ENCODE peak calls at places on chromosomes 16 and 17, in ten cellular contexts. I is right lobe of liver, G is Peyer's patch, L is OCI-LY7, T is esophagus squamous epithelium, D is mucosa of descending colon, P is neural progenitor cell, M is A549, X is pancreas, K is heart right ventricle. A is an unnamed sample. For H3K9me3, the result is how much of the 10 kb centered on the place peaks cover.

GRCh38 chr16:67393111-67393789 is at the start of gene TPPP3:
- DNase-seq in I (peak), G (peak), L (no peak), T (no peak), D (peak), P (peak), M (peak), X (peak), K (peak), A (no peak)

GRCh38 chr17:48830840-48831548 is at the start of gene CALCOCO2:
- DNase-seq in I (peak), G (peak), L (peak), T (peak), D (peak), P (peak), M (peak), X (peak), K (peak), A (peak)

GRCh38 chr16:88593489-88593888 is 23.3 kb downstream of the ZC3H18 start:
- DNase-seq in I (no peak), G (no peak), L (no peak), T (no peak), D (no peak), P (no peak), M (no peak), X (no peak), K (peak), A (no peak)

GRCh38 chr16:67112591-67113399 is 3.1 kb downstream of the PHAF1 start:
- DNase-seq in I (no peak), G (no peak), L (no peak), T (no peak), D (peak), P (no peak), M (no peak), X (no peak), K (no peak), A (no peak)

GRCh38 chr16:80602894-80603293 is 62.1 kb downstream of the DYNLRB2 start:
- DNase-seq in I (no peak), G (no peak), L (no peak), T (no peak), D (no peak), P (no peak), M (no peak), X (no peak), K (no peak), A (no peak)

GRCh38 chr17:3777366-3777765 is 23.6 kb downstream of the ITGAE start:
- DNase-seq in I (peak), G (no peak), L (no peak), T (no peak), D (no peak), P (no peak), M (no peak), X (no peak), K (no peak), A (no peak)

GRCh38 chr17:37761065-37761464 is 16.2 kb upstream of the HNF1B start:
- DNase-seq in I (no peak), G (no peak), L (no peak), T (no peak), D (no peak), P (no peak), M (no peak), X (no peak), K (no peak), A (no peak)

GRCh38 chr17:28760987-28761562 is 17.3 kb downstream of the TRAF4 start:
- DNase-seq in I (peak), G (peak), L (no peak), T (no peak), D (peak), P (peak), M (no peak), X (peak), K (peak), A (no peak)

GRCh38 chr17:29982991-29983390 is 41.6 kb downstream of the EFCAB5 start:
- DNase-seq in I (no peak), G (no peak), L (no peak), T (no peak), D (no peak), P (no peak), M (no peak), X (no peak), K (no peak), A (no peak)

GRCh38 chr17:73740370-73740769 is 96.1 kb upstream of the SDK2 start:
- DNase-seq in I (no peak), G (no peak), L (no peak), T (no peak), D (no peak), P (no peak), M (no peak), X (no peak), K (no peak), A (no peak)

GRCh38 chr17:45147102-45147580 is 1.1 kb upstream of the HEXIM1 start:
- DNase-seq in I (peak), G (no peak), L (peak), T (no peak), D (no peak), P (peak), M (peak), X (no peak), K (peak), A (no peak)

GRCh38 chr17:538096-538973 is 176.3 kb downstream of the VPS53 start:
- DNase-seq in I (no peak), G (no peak), L (no peak), T (no peak), D (no peak), P (peak), M (no peak), X (no peak), K (no peak), A (no peak)

GRCh38 chr17:29778936-29779811 is 150.9 kb downstream of the SSH2 start:
- DNase-seq in I (peak), G (peak), L (peak), T (peak), D (peak), P (peak), M (peak), X (peak), K (peak), A (peak)

GRCh38 chr16:11416228-11417001 is 71.2 kb downstream of the RMI2 start:
- DNase-seq in I (no peak), G (no peak), L (no peak), T (no peak), D (no peak), P (no peak), M (no peak), X (no peak), K (no peak), A (no peak)

GRCh38 chr16:23302045-23302956 is at the start of gene SCNN1B:
- DNase-seq in I (no peak), G (peak), L (no peak), T (no peak), D (peak), P (peak), M (no peak), X (peak), K (peak), A (no peak)
- H3K4me3 ChIP-seq in I (no peak), G (peak), L (no peak), T (peak), D (peak), P (peak), M (peak), X (peak), K (no peak), A (peak)

DNA sequence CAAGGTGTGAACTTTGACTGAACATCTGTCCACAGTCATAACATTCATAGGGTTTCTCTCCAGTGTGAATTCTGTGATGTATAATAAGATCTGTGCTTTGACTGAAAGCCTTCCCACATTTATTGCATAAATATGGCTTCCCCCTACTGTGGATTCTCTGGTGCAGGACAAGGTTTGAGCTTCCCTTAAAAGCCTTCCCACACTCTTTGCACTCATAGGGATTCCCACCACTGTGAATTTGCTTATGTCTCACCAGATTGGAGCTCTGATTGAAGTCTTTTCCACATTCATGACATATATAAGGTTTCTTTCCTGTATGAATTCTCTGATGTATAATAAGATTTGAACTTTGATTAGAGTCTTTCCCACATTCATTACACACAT is 8.3 kb downstream of the ZNF594 start:
- DNase-seq in I (no peak), G (no peak), L (no peak), T (no peak), D (no peak), P (no peak), M (no peak), X (no peak), K (no peak), A (no peak)
- H3K9me3 ChIP-seq in I (under half), G (under half), L (half or more), T (half or more), D (half or more), P (half or more), M (half or more), X (under half), K (half or more), A (half or more)

DNA sequence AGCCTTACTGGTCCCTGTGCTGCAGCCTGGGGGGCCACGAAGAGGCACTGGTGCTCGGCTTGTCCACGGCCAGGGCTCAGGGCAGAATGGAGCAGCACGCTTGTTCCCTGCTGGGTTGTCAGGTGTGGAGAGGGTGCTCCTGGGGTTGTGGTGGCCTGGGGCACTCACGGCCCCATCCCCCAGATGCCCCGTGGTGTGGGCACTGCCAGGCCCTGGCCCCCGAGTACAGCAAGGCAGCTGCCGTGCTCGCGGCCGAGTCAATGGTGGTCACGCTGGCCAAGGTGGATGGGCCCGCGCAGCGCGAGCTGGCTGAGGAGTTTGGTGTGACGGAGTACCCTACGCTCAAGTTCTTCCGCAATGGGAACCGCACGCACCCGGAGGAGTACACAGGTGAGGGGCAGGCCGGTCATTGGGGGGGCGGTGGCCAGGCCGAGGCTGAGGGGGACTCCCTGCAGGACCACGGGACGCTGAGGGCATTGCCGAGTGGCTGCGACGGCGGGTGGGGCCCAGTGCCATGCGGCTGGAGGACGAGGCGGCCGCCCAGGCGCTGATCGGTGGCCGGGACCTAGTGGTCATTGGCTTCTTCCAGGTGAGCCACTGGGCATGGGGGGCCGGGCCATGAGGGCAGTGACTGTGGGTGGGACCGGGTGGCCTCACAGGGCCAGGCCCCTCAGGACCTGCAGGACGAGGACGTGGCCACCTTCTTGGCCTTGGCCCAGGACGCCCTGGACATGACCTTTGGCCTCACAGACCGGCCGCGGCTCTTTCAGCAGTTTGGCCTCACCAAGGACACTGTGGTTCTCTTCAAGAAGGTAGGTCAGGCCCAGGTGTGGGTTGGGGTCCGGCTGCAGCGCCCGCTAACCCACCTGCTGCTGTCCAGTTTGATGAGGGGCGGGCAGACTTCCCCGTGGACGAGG is 1.5 kb downstream of the PDIA2 start:
- DNase-seq in I (no peak), G (no peak), L (no peak), T (no peak), D (no peak), P (no peak), M (no peak), X (peak), K (no peak), A (no peak)
- H3K4me3 ChIP-seq in I (no peak), G (no peak), L (no peak), T (no peak), D (no peak), P (no peak), M (no peak), X (peak), K (no peak), A (no peak)

GRCh38 chr16:35203636-35204035 is 1744.2 kb downstream of the TP53TG3F start:
- DNase-seq in I (no peak), G (no peak), L (no peak), T (no peak), D (no peak), P (no peak), M (no peak), X (no peak), K (no peak), A (no peak)

GRCh38 chr16:35197656-35198055 is 1738.2 kb downstream of the TP53TG3F start:
- DNase-seq in I (no peak), G (no peak), L (no peak), T (no peak), D (no peak), P (no peak), M (no peak), X (no peak), K (no peak), A (no peak)

GRCh38 chr16:35200662-35201061 is 1741.2 kb downstream of the TP53TG3F start:
- DNase-seq in I (no peak), G (no peak), L (no peak), T (no peak), D (no peak), P (no peak), M (no peak), X (no peak), K (no peak), A (no peak)

GRCh38 chr16:35198223-35199199 is 1739.1 kb downstream of the TP53TG3F start:
- DNase-seq in I (no peak), G (no peak), L (no peak), T (no peak), D (no peak), P (no peak), M (no peak), X (no peak), K (no peak), A (no peak)

DNA sequence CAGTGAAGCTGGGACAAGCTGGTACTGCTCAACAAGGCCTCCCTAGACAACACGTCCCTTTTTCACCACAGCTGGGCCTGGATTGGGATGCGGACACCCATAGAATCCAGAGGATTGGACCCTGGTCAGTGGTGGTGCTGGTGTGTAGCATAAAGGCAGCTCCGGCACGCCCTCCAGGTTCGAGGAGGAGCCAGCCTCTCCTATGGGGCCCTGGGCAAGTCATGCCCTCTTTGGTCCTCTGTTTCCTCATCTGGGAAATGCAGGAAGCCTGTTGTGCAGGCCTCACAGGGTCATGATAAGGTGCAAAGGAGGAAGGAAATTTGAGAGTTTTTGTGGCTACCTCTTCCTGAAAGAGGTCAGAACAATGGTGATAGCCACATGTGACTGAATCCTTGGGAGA is 1741.7 kb downstream of the TP53TG3F start:
- DNase-seq in I (no peak), G (no peak), L (no peak), T (no peak), D (no peak), P (no peak), M (no peak), X (no peak), K (no peak), A (no peak)
- H3K9me3 ChIP-seq in I (under half), G (under half), L (under half), T (under half), D (half or more), P (under half), M (under half), X (under half), K (under half), A (under half)

DNA sequence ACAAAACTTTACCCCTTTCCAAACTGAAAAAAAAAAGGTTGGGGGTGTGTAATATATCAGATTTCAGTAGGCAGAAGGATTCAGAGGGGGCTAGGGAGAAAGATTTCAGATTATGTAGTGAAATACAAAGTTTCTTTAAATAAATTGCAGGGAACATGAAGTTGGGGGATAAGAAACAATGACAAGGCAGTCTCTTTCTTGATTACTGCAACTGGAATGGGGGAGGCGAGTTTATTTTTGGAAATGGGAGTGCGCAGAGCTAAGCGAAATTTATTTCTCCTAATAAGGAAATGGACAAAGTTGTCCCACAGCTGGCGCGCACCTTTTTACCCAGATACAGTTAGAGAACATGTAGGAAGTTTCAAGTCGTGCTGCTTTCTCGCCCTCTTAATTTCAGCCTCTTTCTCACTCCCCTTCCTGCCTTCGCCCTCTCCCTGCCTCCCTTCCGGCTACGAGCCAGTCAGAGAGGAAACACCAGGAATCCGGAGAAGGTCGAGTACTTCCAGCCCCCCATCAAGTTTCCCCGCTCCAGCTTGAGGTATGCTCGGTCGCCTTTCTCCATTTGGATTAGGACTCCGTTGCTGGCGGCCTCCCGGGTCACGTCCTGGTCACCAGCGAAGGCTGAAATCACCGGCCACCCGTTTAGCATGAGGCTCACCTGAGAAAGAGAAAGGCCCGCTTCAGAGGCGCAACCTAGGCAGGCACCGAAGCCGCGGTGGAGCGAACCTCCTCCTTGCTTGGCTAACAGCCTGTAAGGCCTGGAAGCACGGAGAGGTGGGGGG is 2.5 kb downstream of the CBLN1 start:
- DNase-seq in I (no peak), G (no peak), L (no peak), T (no peak), D (no peak), P (peak), M (no peak), X (no peak), K (no peak), A (no peak)
- H3K4me3 ChIP-seq in I (no peak), G (no peak), L (no peak), T (no peak), D (no peak), P (peak), M (no peak), X (no peak), K (no peak), A (no peak)

GRCh38 chr16:35909351-35909954 is 2450.0 kb downstream of the TP53TG3F start:
- DNase-seq in I (no peak), G (no peak), L (no peak), T (no peak), D (no peak), P (no peak), M (no peak), X (no peak), K (no peak), A (no peak)

GRCh38 chr16:35908152-35908551 is 2448.7 kb downstream of the TP53TG3F start:
- DNase-seq in I (no peak), G (no peak), L (no peak), T (no peak), D (no peak), P (no peak), M (no peak), X (no peak), K (no peak), A (no peak)

GRCh38 chr16:35908942-35909341 is 2449.5 kb downstream of the TP53TG3F start:
- DNase-seq in I (no peak), G (no peak), L (peak), T (no peak), D (no peak), P (no peak), M (no peak), X (no peak), K (no peak), A (peak)

GRCh38 chr16:35911899-35912298 is 2452.5 kb downstream of the TP53TG3F start:
- DNase-seq in I (no peak), G (no peak), L (no peak), T (no peak), D (no peak), P (no peak), M (no peak), X (no peak), K (no peak), A (no peak)

GRCh38 chr16:35910409-35910808 is 2451.0 kb downstream of the TP53TG3F start:
- DNase-seq in I (no peak), G (no peak), L (no peak), T (no peak), D (no peak), P (no peak), M (no peak), X (no peak), K (no peak), A (no peak)
- H3K9me3 ChIP-seq in I (under half), G (under half), L (under half), T (under half), D (half or more), P (under half), M (under half), X (under half), K (under half), A (under half)

GRCh38 chr17:19646788-19647696 is 1.5 kb upstream of the ALDH3A2 start:
- DNase-seq in I (no peak), G (no peak), L (no peak), T (no peak), D (no peak), P (peak), M (no peak), X (peak), K (no peak), A (peak)
- H3K4me3 ChIP-seq in I (peak), G (peak), L (peak), T (peak), D (no peak), P (peak), M (peak), X (no peak), K (no peak), A (peak)

GRCh38 chr17:16617481-16618060 is 36.1 kb downstream of the ZNF624 start:
- DNase-seq in I (no peak), G (no peak), L (no peak), T (no peak), D (no peak), P (no peak), M (no peak), X (no peak), K (no peak), A (no peak)
- H3K9me3 ChIP-seq in I (under half), G (under half), L (under half), T (half or more), D (half or more), P (under half), M (half or more), X (under half), K (half or more), A (under half)

GRCh38 chr16:79595916-79596450 is 4.6 kb downstream of the MAF start:
- DNase-seq in I (no peak), G (no peak), L (no peak), T (no peak), D (no peak), P (no peak), M (no peak), X (no peak), K (no peak), A (no peak)
- H3K4me3 ChIP-seq in I (peak), G (peak), L (no peak), T (peak), D (no peak), P (peak), M (no peak), X (no peak), K (peak), A (no peak)

GRCh38 chr17:26807024-26807423 is 486.9 kb upstream of the WSB1 start:
- DNase-seq in I (no peak), G (no peak), L (no peak), T (no peak), D (no peak), P (no peak), M (no peak), X (no peak), K (no peak), A (no peak)

DNA sequence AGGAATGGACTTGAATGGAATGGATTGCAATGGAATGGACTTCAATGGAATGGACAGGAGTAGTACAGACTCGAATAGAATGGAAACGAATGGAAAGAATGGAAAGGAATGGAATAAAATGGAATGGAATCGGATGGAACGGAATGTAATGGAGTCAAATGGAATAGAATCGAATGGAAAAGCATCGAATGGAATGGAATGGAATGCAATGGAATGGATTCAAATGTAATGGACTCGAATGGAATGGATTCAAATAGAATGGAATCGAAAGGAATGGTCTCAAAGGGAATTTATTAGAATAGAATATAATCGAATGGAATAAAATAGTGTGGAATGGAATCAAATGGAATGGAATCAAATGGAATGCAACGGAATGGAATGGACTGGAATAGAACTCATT is 484.9 kb upstream of the WSB1 start:
- DNase-seq in I (no peak), G (no peak), L (no peak), T (no peak), D (no peak), P (no peak), M (no peak), X (no peak), K (no peak), A (peak)
- H3K9me3 ChIP-seq in I (under half), G (under half), L (half or more), T (half or more), D (half or more), P (half or more), M (under half), X (under half), K (half or more), A (half or more)

A was measured in HCT116.